ENCODE peak calls at places on chromosomes 16 and 17, in nine cellular contexts. V is fibroblast of lung, W is lower lobe of right lung, A is tibial nerve, H is Panc1, R is breast epithelium, B is stomach, G is heart left ventricle, N is upper lobe of right lung. O is an unnamed sample.

GRCh38 chr16:66502020-66502913 is 47.7 kb downstream of the TK2 start:
- DNase-seq in A (peak), N (peak), R (peak), H (no peak), B (peak), V (no peak), G (peak), W (peak), O (no peak)

GRCh38 chr16:88702364-88703210 is 3.6 kb downstream of the RNF166 start:
- DNase-seq in A (no peak), G (no peak), H (no peak), B (no peak), R (no peak), V (no peak), N (no peak), W (no peak), O (no peak)

GRCh38 chr17:74875970-74876593 is 3.3 kb upstream of the FDXR start:
- DNase-seq in W (no peak), R (no peak), G (no peak), N (no peak), B (no peak), V (no peak), A (no peak), H (no peak), O (no peak)

GRCh38 chr17:491086-492014 is 138.7 kb upstream of the RPH3AL start:
- DNase-seq in A (no peak), G (peak), N (peak), V (peak), W (peak), R (no peak), B (peak), H (no peak), O (no peak)

GRCh38 chr17:80545499-80545826 is 825 bp downstream of the RPTOR start:
- DNase-seq in V (no peak), B (no peak), G (no peak), H (no peak), W (no peak), N (no peak), R (no peak), A (no peak), O (no peak)

GRCh38 chr17:4576729-4577322 is 7.5 kb upstream of the SMTNL2 start:
- DNase-seq in G (peak), N (peak), W (no peak), H (no peak), B (no peak), R (no peak), A (no peak), V (no peak), O (no peak)

GRCh38 chr17:45282683-45283644 is 21.1 kb upstream of the SPATA32 start:
- DNase-seq in H (no peak), A (no peak), N (peak), G (peak), V (peak), R (no peak), B (no peak), W (peak), O (no peak)

GRCh38 chr16:87043273-87044030 is 273.7 kb downstream of the C16orf95 start:
- DNase-seq in R (no peak), W (no peak), V (peak), A (no peak), G (peak), B (no peak), N (no peak), H (no peak), O (no peak)

GRCh38 chr17:72702136-72702735 is 390.3 kb downstream of the SLC39A11 start:
- DNase-seq in H (no peak), G (no peak), B (no peak), V (peak), N (no peak), A (no peak), R (no peak), W (no peak), O (no peak)

GRCh38 chr16:81181013-81181720 is 57.3 kb upstream of the BCO1 start:
- DNase-seq in H (peak), B (peak), A (peak), V (peak), W (peak), G (peak), N (peak), R (peak), O (peak)

GRCh38 chr16:19746561-19746960 is 28.5 kb downstream of the IQCK start:
- DNase-seq in R (no peak), B (no peak), A (no peak), N (no peak), G (no peak), W (no peak), V (peak), H (no peak), O (no peak)

GRCh38 chr17:44591223-44591622 is 33.9 kb downstream of the FZD2 start:
- DNase-seq in N (no peak), H (no peak), B (no peak), A (no peak), V (no peak), W (no peak), R (no peak), G (no peak), O (no peak)

GRCh38 chr17:50882851-50883250 is 16.7 kb upstream of the TOB1 start:
- DNase-seq in A (no peak), N (no peak), R (no peak), V (peak), B (no peak), H (no peak), G (no peak), W (no peak), O (no peak)

GRCh38 chr17:12647023-12647422 is 18.7 kb upstream of the MYOCD start:
- DNase-seq in N (no peak), R (no peak), A (no peak), G (no peak), B (no peak), W (no peak), H (no peak), V (no peak), O (no peak)

GRCh38 chr17:29091591-29092291 is 48.8 kb downstream of the PIPOX start:
- DNase-seq in A (no peak), G (no peak), H (no peak), W (no peak), B (no peak), V (no peak), R (no peak), N (no peak), O (no peak)

GRCh38 chr16:83727751-83728352 is 79.9 kb upstream of the HSBP1 start:
- DNase-seq in R (no peak), G (no peak), H (no peak), A (no peak), V (no peak), N (no peak), B (no peak), W (no peak), O (no peak)

GRCh38 chr16:11986521-11987057 is 10.1 kb downstream of the SNX29 start:
- DNase-seq in A (no peak), W (no peak), H (no peak), B (no peak), R (no peak), V (peak), N (no peak), G (no peak), O (no peak)

GRCh38 chr17:48989100-48989499 is 8.1 kb upstream of the IGF2BP1 start:
- DNase-seq in B (no peak), G (no peak), N (no peak), H (no peak), V (no peak), R (no peak), W (no peak), A (no peak), O (no peak)

GRCh38 chr17:81722184-81723120 is 10.4 kb downstream of the SLC25A10 start:
- DNase-seq in A (no peak), B (peak), W (peak), G (peak), R (peak), N (peak), V (no peak), H (no peak), O (no peak)

GRCh38 chr16:72937360-72937759 is 110.6 kb downstream of the ZFHX3 start:
- DNase-seq in B (no peak), G (no peak), W (no peak), A (no peak), H (no peak), R (no peak), N (no peak), V (no peak), O (no peak)

GRCh38 chr16:88451586-88452484 is 1.2 kb upstream of the ZFPM1 start:
- DNase-seq in A (no peak), B (no peak), V (no peak), W (no peak), R (no peak), G (no peak), N (no peak), H (no peak), O (no peak)

GRCh38 chr16:50146479-50147435 is 6.3 kb upstream of the TENT4B start:
- DNase-seq in A (no peak), G (no peak), W (no peak), V (peak), N (no peak), H (no peak), B (no peak), R (no peak), O (no peak)

GRCh38 chr17:60481604-60482003 is 44.4 kb downstream of the APPBP2 start:
- DNase-seq in B (no peak), W (no peak), N (no peak), V (no peak), G (no peak), R (no peak), H (no peak), A (no peak), O (no peak)

DNA sequence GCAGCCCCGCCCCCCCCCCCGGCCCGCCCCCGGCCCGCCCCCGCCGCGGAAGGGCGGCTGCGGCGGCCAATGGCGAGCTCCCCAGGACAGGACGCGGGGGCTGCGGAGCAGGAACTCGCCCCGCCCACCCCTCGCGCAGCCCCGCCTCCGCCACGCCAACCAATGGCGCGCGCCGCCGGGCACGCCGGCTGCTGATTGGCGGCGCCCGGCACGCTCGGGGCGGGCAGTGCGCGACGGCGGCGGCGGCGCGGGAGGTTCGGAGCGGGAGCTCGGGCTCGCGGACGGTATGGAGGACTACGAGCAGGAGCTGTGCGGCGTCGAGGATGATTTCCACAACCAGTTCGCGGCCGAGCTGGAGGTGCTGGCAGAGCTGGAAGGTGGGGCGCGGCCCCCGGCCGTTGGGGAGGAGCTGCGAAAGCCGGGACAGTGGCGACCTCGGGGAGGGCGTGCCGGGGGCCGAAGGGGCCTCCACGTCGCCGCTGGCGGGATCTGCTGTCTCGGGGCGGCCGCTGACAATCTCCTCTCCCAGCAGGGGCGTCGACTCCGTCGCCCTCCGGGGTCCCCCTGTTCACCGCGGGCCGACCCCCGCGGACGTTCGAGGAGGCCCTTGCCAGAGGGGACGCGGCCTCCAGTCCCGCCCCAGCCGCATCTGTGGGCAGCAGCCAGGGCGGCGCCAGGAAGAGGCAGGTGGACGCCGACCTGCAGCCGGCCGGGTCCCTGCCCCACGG is at the start of gene CHTF18:
- DNase-seq in A (peak), G (peak), B (peak), N (peak), V (peak), H (no peak), W (peak), R (peak), O (peak)
- H3K27ac ChIP-seq in A (peak), G (peak), B (peak), N (peak), V (peak), H (peak), W (peak), R (peak), O (no peak)

GRCh38 chr17:19546289-19547065 is 12.8 kb downstream of the SLC47A1 start:
- DNase-seq in G (peak), N (peak), W (peak), B (peak), R (no peak), A (no peak), V (no peak), H (no peak), O (no peak)
- TF ChIP-seq CTCF in G (peak), N (peak), W (peak), B (no peak), R (no peak), A (peak), V (no peak), H (no peak), O (peak)

GRCh38 chr17:42566873-42567573 is at the start of gene MLX:
- DNase-seq in N (peak), B (peak), R (peak), A (peak), G (peak), W (peak), H (no peak), V (peak), O (peak)

GRCh38 chr17:42566215-42566872 is 556 bp upstream of the MLX start:
- DNase-seq in H (no peak), V (no peak), N (no peak), A (no peak), B (no peak), R (no peak), G (no peak), W (no peak), O (no peak)

GRCh38 chr17:42563950-42564349 is 2.0 kb downstream of the COASY start:
- DNase-seq in V (no peak), A (no peak), N (no peak), B (no peak), W (no peak), H (no peak), R (no peak), G (no peak), O (no peak)

GRCh38 chr17:42564815-42565522 is 1.9 kb upstream of the MLX start:
- DNase-seq in N (no peak), G (no peak), B (no peak), W (no peak), V (no peak), R (no peak), A (no peak), H (no peak), O (no peak)

GRCh38 chr17:42565523-42566214 is 1.2 kb upstream of the MLX start:
- DNase-seq in H (no peak), W (no peak), A (no peak), N (no peak), B (no peak), G (no peak), R (no peak), V (no peak), O (no peak)
- H3K27ac ChIP-seq in H (peak), W (peak), A (peak), N (peak), B (peak), G (peak), R (peak), V (no peak), O (peak)

GRCh38 chr17:30379303-30380105 is 777 bp downstream of the CPD start:
- DNase-seq in H (no peak), A (no peak), B (peak), N (peak), W (peak), G (peak), R (no peak), V (no peak), O (no peak)
- TF ChIP-seq CTCF in H (no peak), A (no peak), B (no peak), N (no peak), W (no peak), G (no peak), R (no peak), V (no peak), O (no peak)

GRCh38 chr17:1745513-1746020 is 2.9 kb downstream of the SERPINF2 start:
- DNase-seq in A (no peak), B (no peak), V (no peak), W (no peak), N (no peak), R (no peak), G (no peak), H (no peak), O (no peak)
- H3K27ac ChIP-seq in A (no peak), B (no peak), V (no peak), W (no peak), N (no peak), R (peak), G (no peak), H (no peak), O (no peak)

GRCh38 chr17:8572767-8573166 is 57.8 kb downstream of the MYH10 start:
- DNase-seq in N (no peak), R (no peak), V (no peak), G (no peak), A (no peak), H (no peak), W (no peak), B (no peak), O (no peak)
- TF ChIP-seq CTCF in N (peak), R (peak), V (peak), G (no peak), A (no peak), H (no peak), W (no peak), B (no peak), O (no peak)

GRCh38 chr17:7405413-7405881 is 1.6 kb upstream of the TMEM256 start:
- DNase-seq in A (no peak), V (no peak), B (no peak), G (no peak), H (no peak), W (no peak), N (no peak), R (no peak), O (no peak)
- H3K27ac ChIP-seq in A (peak), V (peak), B (peak), G (peak), H (peak), W (peak), N (peak), R (peak), O (peak)

DNA sequence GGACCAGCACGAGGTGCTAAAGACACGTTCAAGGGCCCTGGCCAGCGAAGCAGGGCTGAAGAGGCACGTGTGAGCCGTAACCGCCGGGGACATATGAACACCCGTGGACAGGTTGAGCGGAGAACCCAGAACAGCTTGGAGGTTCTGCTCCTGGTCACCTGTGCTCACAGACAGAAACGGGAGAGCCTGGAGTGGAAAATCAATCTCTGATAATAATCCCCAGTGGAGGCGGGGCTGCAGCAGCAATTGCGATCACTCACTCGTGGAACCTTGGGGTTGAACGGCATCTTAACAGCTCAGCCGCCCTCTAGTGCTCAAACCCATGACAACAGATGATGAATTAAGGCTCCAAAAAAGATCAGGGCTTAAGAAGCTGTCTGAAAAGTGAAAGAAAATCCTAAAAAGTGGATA is 25.6 kb downstream of the WIPI1 start:
- DNase-seq in V (peak), H (no peak), R (no peak), N (no peak), W (no peak), G (no peak), B (no peak), A (no peak), O (no peak)
- TF ChIP-seq CTCF in V (no peak), H (no peak), R (no peak), N (no peak), W (no peak), G (peak), B (no peak), A (no peak), O (no peak)

DNA sequence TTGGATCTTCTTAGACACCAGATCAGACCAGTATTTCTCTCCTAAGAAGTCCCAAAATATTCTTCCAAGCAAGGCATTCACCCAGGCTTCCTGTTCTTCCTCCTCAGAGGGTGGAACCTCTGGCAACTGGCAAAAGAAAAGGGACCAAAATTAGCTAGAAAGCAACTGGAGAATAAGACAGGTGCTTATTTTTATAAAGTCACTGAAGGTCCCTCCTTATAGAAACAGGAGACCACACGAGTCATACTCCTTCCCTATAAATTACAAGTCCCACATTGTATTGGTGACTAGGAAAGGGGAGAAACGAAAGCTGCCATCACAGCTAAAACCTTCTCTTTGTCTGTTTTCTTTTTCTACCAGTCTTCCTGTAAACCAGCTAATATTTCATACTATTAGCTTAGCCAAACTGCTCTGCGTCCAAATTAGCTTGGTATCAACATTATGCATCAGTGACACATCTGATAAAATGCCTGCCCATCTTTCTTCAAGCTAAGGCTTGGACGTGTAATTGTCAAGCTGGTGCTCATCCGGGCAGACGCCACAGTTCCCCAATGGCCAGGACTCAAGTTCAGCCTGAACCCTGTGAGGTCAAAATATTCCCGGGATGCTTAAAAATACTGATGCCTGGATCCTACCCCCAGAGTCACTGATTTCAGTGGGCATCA is 47.5 kb upstream of the ERN1 start:
- DNase-seq in N (no peak), G (no peak), R (no peak), V (no peak), W (no peak), A (no peak), B (no peak), H (no peak), O (no peak)
- H3K27ac ChIP-seq in N (peak), G (peak), R (no peak), V (no peak), W (no peak), A (no peak), B (no peak), H (no peak), O (peak)

GRCh38 chr17:77893144-77894044 is 65.1 kb upstream of the TNRC6C start:
- DNase-seq in N (peak), B (no peak), R (no peak), G (no peak), V (no peak), H (no peak), A (no peak), W (no peak), O (no peak)

GRCh38 chr17:77891602-77892001 is 66.9 kb upstream of the TNRC6C start:
- DNase-seq in B (no peak), H (no peak), N (peak), W (peak), R (no peak), A (no peak), V (no peak), G (no peak), O (no peak)

GRCh38 chr17:77892031-77892430 is 66.5 kb upstream of the TNRC6C start:
- DNase-seq in H (no peak), N (peak), A (no peak), W (no peak), R (no peak), G (no peak), V (no peak), B (no peak), O (no peak)

GRCh38 chr17:77894126-77894956 is 64.2 kb upstream of the TNRC6C start:
- DNase-seq in G (no peak), H (no peak), R (no peak), V (no peak), N (peak), B (no peak), A (no peak), W (no peak), O (no peak)

DNA sequence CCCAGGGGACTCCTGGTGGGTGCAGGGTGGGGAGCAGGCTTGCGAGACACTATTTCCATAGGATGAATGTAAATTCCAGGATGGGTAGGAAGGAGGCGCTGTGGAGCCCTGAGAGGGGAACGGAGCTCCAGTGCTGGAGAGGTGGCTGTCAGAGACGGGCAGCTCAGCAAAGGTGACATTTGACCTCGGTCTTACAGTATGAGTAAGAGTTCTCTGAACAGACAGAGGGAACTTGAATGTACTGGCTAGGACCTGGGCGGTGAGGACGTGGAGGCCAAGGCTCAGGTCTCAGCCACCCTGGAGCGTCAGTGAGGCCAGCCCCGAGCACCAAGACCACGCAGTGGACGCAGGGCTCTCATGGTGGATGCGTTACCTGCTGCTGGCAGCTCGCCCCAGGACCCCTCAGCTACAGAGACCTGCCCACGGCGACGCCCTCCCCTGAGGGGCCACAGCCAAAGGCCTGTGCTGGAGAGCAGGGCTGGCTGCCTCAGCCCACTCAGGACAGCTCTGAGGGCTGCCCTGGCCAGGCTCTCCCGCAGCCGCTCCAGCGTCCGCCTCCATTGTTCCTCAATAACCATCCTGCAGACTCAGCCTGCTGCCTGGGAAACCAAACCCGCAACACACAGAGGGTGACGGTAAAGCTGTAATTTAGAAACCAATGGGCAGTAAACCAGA is 65.9 kb upstream of the TNRC6C start:
- DNase-seq in W (peak), V (peak), A (no peak), H (no peak), G (no peak), N (peak), R (no peak), B (no peak), O (no peak)
- TF ChIP-seq CTCF in W (no peak), V (no peak), A (no peak), H (no peak), G (peak), N (peak), R (no peak), B (no peak), O (no peak)

O was measured in thoracic aorta.